ENCODE peak calls at places on chromosome 17, in five cellular contexts. One of them, this sample, is unnamed.

GRCh38 chr17:16908282-16908681 is 63.6 kb downstream of the TNFRSF13B start:
- DNase-seq in OCI-LY7: no peak
- DNase-seq in aorta: no peak
- DNase-seq in SW480: no peak
- DNase-seq in fibroblast of mammary gland: no peak
- DNase-seq in this sample: peak; percentile 10

GRCh38 chr17:696412-696811 is 18.2 kb downstream of the VPS53 start:
- DNase-seq in OCI-LY7: no peak
- DNase-seq in aorta: no peak
- DNase-seq in SW480: no peak
- DNase-seq in fibroblast of mammary gland: no peak
- DNase-seq in this sample: no peak

GRCh38 chr17:79566251-79566955 is 44.4 kb downstream of the RBFOX3 start:
- DNase-seq in OCI-LY7: no peak
- DNase-seq in aorta: no peak
- DNase-seq in SW480: no peak
- DNase-seq in fibroblast of mammary gland: no peak
- DNase-seq in this sample: no peak

GRCh38 chr17:32518856-32519768 is 32.3 kb downstream of the CDK5R1 start:
- DNase-seq in OCI-LY7: no peak
- DNase-seq in aorta: no peak
- DNase-seq in SW480: peak; percentile 95
- DNase-seq in fibroblast of mammary gland: peak; percentile 27
- DNase-seq in this sample: peak; percentile 77

GRCh38 chr17:57569021-57569420 is 176.1 kb downstream of the CCDC182 start:
- DNase-seq in OCI-LY7: no peak
- DNase-seq in aorta: no peak
- DNase-seq in SW480: no peak
- DNase-seq in fibroblast of mammary gland: no peak
- DNase-seq in this sample: no peak

GRCh38 chr17:77692571-77693161 is 265.8 kb upstream of the TNRC6C start:
- DNase-seq in OCI-LY7: no peak
- DNase-seq in aorta: no peak
- DNase-seq in SW480: peak; percentile 15
- DNase-seq in fibroblast of mammary gland: peak; percentile 57
- DNase-seq in this sample: peak; percentile 27

GRCh38 chr17:31392002-31392855 is 754 bp downstream of the RAB11FIP4 start:
- DNase-seq in OCI-LY7: no peak
- DNase-seq in aorta: no peak
- DNase-seq in SW480: no peak
- DNase-seq in fibroblast of mammary gland: no peak
- DNase-seq in this sample: no peak

GRCh38 chr17:55496094-55496881 is 15.0 kb downstream of the SMIM36 start:
- DNase-seq in OCI-LY7: no peak
- DNase-seq in aorta: no peak
- DNase-seq in SW480: no peak
- DNase-seq in fibroblast of mammary gland: peak; percentile 78
- DNase-seq in this sample: no peak

GRCh38 chr17:18966831-18967624 is 15.1 kb downstream of the SLC5A10 start:
- DNase-seq in OCI-LY7: no peak
- DNase-seq in aorta: no peak
- DNase-seq in SW480: no peak
- DNase-seq in fibroblast of mammary gland: peak; percentile 19
- DNase-seq in this sample: no peak

GRCh38 chr17:80948091-80948960 is 43.3 kb upstream of the CHMP6 start:
- DNase-seq in OCI-LY7: no peak
- DNase-seq in aorta: peak; percentile 43
- DNase-seq in SW480: no peak
- DNase-seq in fibroblast of mammary gland: no peak
- DNase-seq in this sample: no peak

GRCh38 chr17:7225711-7226331 is 6.1 kb downstream of the ACADVL start:
- DNase-seq in OCI-LY7: no peak
- DNase-seq in aorta: no peak
- DNase-seq in SW480: no peak
- DNase-seq in fibroblast of mammary gland: no peak
- DNase-seq in this sample: no peak

GRCh38 chr17:37818689-37819088 is 73.8 kb upstream of the HNF1B start:
- DNase-seq in OCI-LY7: no peak
- DNase-seq in aorta: no peak
- DNase-seq in SW480: peak; percentile 54
- DNase-seq in fibroblast of mammary gland: peak; percentile 49
- DNase-seq in this sample: no peak

GRCh38 chr17:16872351-16872751 is 99.6 kb downstream of the TNFRSF13B start:
- DNase-seq in OCI-LY7: no peak
- DNase-seq in aorta: no peak
- DNase-seq in SW480: no peak
- DNase-seq in fibroblast of mammary gland: no peak
- DNase-seq in this sample: peak; percentile 64

GRCh38 chr17:80103686-80104085 is 2.3 kb downstream of the GAA start:
- DNase-seq in OCI-LY7: no peak
- DNase-seq in aorta: peak; percentile 30
- DNase-seq in SW480: no peak
- DNase-seq in fibroblast of mammary gland: no peak
- DNase-seq in this sample: no peak

GRCh38 chr17:42849451-42850157 is 1.4 kb upstream of the AOC3 start:
- DNase-seq in OCI-LY7: no peak
- DNase-seq in aorta: no peak
- DNase-seq in SW480: no peak
- DNase-seq in fibroblast of mammary gland: no peak
- DNase-seq in this sample: no peak

GRCh38 chr17:50206604-50207293 is 5.3 kb upstream of the COL1A1 start:
- DNase-seq in OCI-LY7: no peak
- DNase-seq in aorta: peak; percentile 80
- DNase-seq in SW480: no peak
- DNase-seq in fibroblast of mammary gland: peak; percentile 61
- DNase-seq in this sample: peak; percentile 70

GRCh38 chr17:68248199-68248825 is 469 bp downstream of the AMZ2 start:
- DNase-seq in OCI-LY7: no peak
- DNase-seq in aorta: peak; percentile 86
- DNase-seq in SW480: peak; percentile 25
- DNase-seq in fibroblast of mammary gland: peak; percentile 65
- DNase-seq in this sample: no peak

GRCh38 chr17:46811978-46812583 is 6.4 kb downstream of the WNT3 start:
- DNase-seq in OCI-LY7: no peak
- DNase-seq in aorta: no peak
- DNase-seq in SW480: no peak
- DNase-seq in fibroblast of mammary gland: peak; percentile 60
- DNase-seq in this sample: no peak

GRCh38 chr17:38667099-38667786 is 7.5 kb downstream of the EPOP start:
- DNase-seq in OCI-LY7: peak; percentile 78
- DNase-seq in aorta: peak; percentile 74
- DNase-seq in SW480: peak; percentile 80
- DNase-seq in fibroblast of mammary gland: peak; percentile 72
- DNase-seq in this sample: no peak